ENCODE peak calls at places on chromosomes 1 and 21, in four cellular contexts. J, D, X and K are unnamed samples.
A peak's percentile ranks its signal among the peaks of the same experiment; 100 is the strongest.

GRCh38 chr21:17498586-17498985 is 14.3 kb upstream of the CXADR start:
- DNase-seq in D (no peak), J (no peak), X (no peak), K (no peak)

GRCh38 chr1:6991271-6991670 is 206.0 kb downstream of the CAMTA1 start:
- DNase-seq in J (no peak), X (no peak), D (no peak), K (no peak)

GRCh38 chr21:44093761-44094160 is 13.4 kb upstream of the PWP2 start:
- DNase-seq in X (no peak), J (no peak), D (no peak), K (no peak)

GRCh38 chr21:37060296-37060695 is 12.6 kb downstream of the PIGP start:
- DNase-seq in X (no peak), D (no peak), J (peak; percentile 89), K (no peak)

GRCh38 chr1:87927391-87928073 is 598.9 kb downstream of the LMO4 start:
- DNase-seq in J (no peak), X (no peak), D (no peak), K (no peak)

GRCh38 chr1:95023399-95024050 is 49.2 kb downstream of the ALG14 start:
- DNase-seq in X (no peak), D (no peak), J (no peak), K (no peak)

GRCh38 chr1:3772715-3773571 is at the start of gene SMIM1:
- DNase-seq in J (peak; percentile 52), X (peak; percentile 55), D (no peak), K (no peak)

GRCh38 chr1:65109515-65109914 is 38.5 kb upstream of the AK4 start:
- DNase-seq in D (no peak), X (no peak), J (peak; percentile 8), K (no peak)

GRCh38 chr21:31873275-31873695 is 465 bp downstream of the HUNK start:
- DNase-seq in J (no peak), X (no peak), D (no peak), K (peak; percentile 42)

GRCh38 chr1:23799570-23800395 is 771 bp downstream of the GALE start:
- DNase-seq in J (peak; percentile 61), D (no peak), X (peak; percentile 88), K (peak; percentile 57)

GRCh38 chr1:161266096-161266679 is 7.6 kb downstream of the PCP4L1 start:
- DNase-seq in D (no peak), X (no peak), J (no peak), K (no peak)

GRCh38 chr1:52590275-52590674 is 11.9 kb upstream of the GPX7 start:
- DNase-seq in D (no peak), X (no peak), J (no peak), K (peak; percentile 20)

GRCh38 chr1:234495231-234495990 is 16.4 kb upstream of the TARBP1 start:
- DNase-seq in X (no peak), D (peak; percentile 79), J (no peak), K (no peak)

GRCh38 chr1:51736702-51737101 is 119.8 kb downstream of the OSBPL9 start:
- DNase-seq in D (no peak), X (peak; percentile 51), J (no peak), K (no peak)

DNA sequence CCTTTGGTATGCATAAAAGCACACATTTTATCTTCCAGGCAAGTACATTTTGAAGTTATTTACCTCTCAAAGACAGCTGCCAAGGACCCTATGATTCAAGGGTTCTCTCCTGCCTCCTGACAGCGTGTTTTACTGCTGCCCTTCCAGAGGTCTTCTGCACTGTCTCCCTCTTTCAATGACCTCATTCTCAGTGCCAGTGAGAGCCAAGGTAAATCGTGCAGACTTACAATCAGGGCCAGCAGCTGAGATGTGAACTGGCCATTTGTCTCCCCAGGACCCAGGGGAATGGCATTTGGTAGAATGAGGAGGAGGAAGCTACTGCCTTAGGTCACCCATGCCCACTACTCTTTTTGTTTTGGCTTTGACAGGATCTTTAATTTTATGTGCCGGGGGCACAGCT is 84.2 kb upstream of the FGGY start:
- DNase-seq in X (no peak), D (no peak), J (no peak), K (no peak)
- TF ChIP-seq CBFB in X (no peak), D (no peak), J (no peak), K (no peak)

GRCh38 chr1:54849219-54850081 is 37.5 kb downstream of the DHCR24 start:
- DNase-seq in X (no peak), J (no peak), D (no peak), K (no peak)
- TF ChIP-seq CBFB in X (no peak), J (no peak), D (no peak), K (no peak)

GRCh38 chr1:193404236-193404635 is 217.8 kb upstream of the B3GALT2 start:
- DNase-seq in J (no peak), X (no peak), D (no peak), K (no peak)
- TF ChIP-seq CBFB in J (no peak), X (no peak), D (no peak), K (no peak)

GRCh38 chr1:2628933-2629626 is 3.7 kb downstream of the MMEL1 start:
- DNase-seq in X (no peak), D (no peak), J (no peak), K (peak; percentile 38)

GRCh38 chr1:2627746-2628145 is 5.1 kb downstream of the MMEL1 start:
- DNase-seq in J (no peak), X (no peak), D (no peak), K (no peak)

GRCh38 chr1:2629627-2630497 is 3.0 kb downstream of the MMEL1 start:
- DNase-seq in X (no peak), D (no peak), J (no peak), K (no peak)

GRCh38 chr1:2630498-2631135 is 2.2 kb downstream of the MMEL1 start:
- DNase-seq in X (no peak), D (no peak), J (no peak), K (no peak)

DNA sequence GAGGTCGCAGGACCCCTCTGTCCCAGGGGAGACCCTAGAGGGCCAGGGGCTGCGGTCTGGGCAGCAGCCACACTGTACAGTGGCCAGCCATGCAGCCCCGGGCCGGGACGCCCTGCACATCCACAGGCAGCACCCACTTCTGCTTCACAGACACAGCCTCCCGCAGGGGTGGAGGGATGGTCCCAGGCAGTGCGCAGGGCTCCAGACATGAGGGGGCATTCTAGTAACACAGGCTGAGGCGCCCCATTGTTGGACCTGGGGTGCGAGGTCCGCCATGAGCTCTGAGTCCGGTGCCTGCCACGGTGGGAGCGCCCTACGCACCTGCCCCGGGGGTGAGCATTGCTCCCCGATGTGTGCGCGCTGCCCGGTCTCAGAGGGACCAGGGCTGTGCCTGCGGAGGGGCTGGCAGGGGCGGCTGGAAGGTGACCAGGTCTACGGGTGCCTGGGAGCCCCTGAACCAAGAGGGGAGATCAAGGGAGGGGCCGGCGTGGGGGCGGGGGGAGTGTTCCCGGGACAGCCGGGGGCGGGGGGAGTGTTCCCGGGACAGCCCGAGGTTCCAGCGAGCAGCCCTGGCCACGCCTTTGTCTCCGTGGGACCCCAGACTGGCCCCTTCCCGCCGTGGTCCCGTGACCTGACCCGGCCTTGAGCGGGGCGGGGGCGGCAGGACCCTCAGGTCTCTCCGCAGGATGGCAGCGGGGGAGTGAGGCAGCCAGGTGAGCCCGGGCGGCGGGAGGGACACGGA is 4.5 kb downstream of the MMEL1 start:
- DNase-seq in J (no peak), D (no peak), X (no peak), K (no peak)
- TF ChIP-seq CBFB in J (no peak), D (no peak), X (no peak), K (no peak)

GRCh38 chr1:200409761-200410565 is at the start of gene ZNF281:
- DNase-seq in J (peak; percentile 85), X (peak; percentile 99), D (peak; percentile 85), K (peak; percentile 99)

GRCh38 chr1:200411406-200412257 is 1.8 kb upstream of the ZNF281 start:
- DNase-seq in J (peak; percentile 64), X (no peak), D (no peak), K (peak; percentile 70)

GRCh38 chr1:200406161-200406797 is 3.6 kb downstream of the ZNF281 start:
- DNase-seq in X (no peak), J (no peak), D (no peak), K (no peak)

GRCh38 chr1:200410566-200410878 is 686 bp upstream of the ZNF281 start:
- DNase-seq in J (no peak), D (no peak), X (no peak), K (no peak)

GRCh38 chr1:200409203-200409760 is 554 bp downstream of the ZNF281 start:
- DNase-seq in J (no peak), X (peak; percentile 69), D (no peak), K (peak; percentile 61)
- TF ChIP-seq CBFB in J (no peak), X (no peak), D (peak; percentile 17), K (no peak)

GRCh38 chr1:166951050-166951449 is 24.3 kb downstream of the ILDR2 start:
- DNase-seq in D (no peak), J (no peak), X (no peak), K (no peak)

GRCh38 chr1:166948856-166949350 is 26.4 kb downstream of the ILDR2 start:
- DNase-seq in D (no peak), J (no peak), X (no peak), K (no peak)

GRCh38 chr1:166953486-166953885 is 21.9 kb downstream of the ILDR2 start:
- DNase-seq in D (no peak), J (no peak), X (no peak), K (no peak)

GRCh38 chr1:166950156-166950555 is 25.2 kb downstream of the ILDR2 start:
- DNase-seq in X (no peak), D (no peak), J (no peak), K (peak; percentile 16)

GRCh38 chr1:166952002-166952746 is 23.2 kb downstream of the ILDR2 start:
- DNase-seq in D (no peak), X (no peak), J (peak; percentile 32), K (no peak)
- TF ChIP-seq CBFB in D (no peak), X (no peak), J (no peak), K (no peak)